ENCODE peak calls at places on chromosome 13, in four cellular contexts. One of them, this sample, is unnamed.

GRCh38 chr13:49303533-49304252 is 56.0 kb downstream of the CDADC1 start:
- DNase-seq in activated CD4-positive, alpha-beta T cell treated with anti-CD3 and anti-CD28 coated beads, Interleukin-2, amount 50 U/mL, for 48 hours: no peak
- DNase-seq in nephron progenitor cell: peak
- DNase-seq in adrenal gland: peak
- DNase-seq in this sample: no peak

GRCh38 chr13:101492251-101492910 is 39.9 kb downstream of the ITGBL1 start:
- DNase-seq in activated CD4-positive, alpha-beta T cell treated with anti-CD3 and anti-CD28 coated beads, Interleukin-2, amount 50 U/mL, for 48 hours: no peak
- DNase-seq in nephron progenitor cell: no peak
- DNase-seq in adrenal gland: no peak
- DNase-seq in this sample: no peak

GRCh38 chr13:93309886-93310520 is 83.4 kb downstream of the GPC6 start:
- DNase-seq in activated CD4-positive, alpha-beta T cell treated with anti-CD3 and anti-CD28 coated beads, Interleukin-2, amount 50 U/mL, for 48 hours: no peak
- DNase-seq in nephron progenitor cell: no peak
- DNase-seq in adrenal gland: no peak
- DNase-seq in this sample: no peak

GRCh38 chr13:77751513-77752456 is 54.3 kb downstream of the SLAIN1 start:
- DNase-seq in activated CD4-positive, alpha-beta T cell treated with anti-CD3 and anti-CD28 coated beads, Interleukin-2, amount 50 U/mL, for 48 hours: peak
- DNase-seq in nephron progenitor cell: peak
- DNase-seq in adrenal gland: peak
- DNase-seq in this sample: no peak

GRCh38 chr13:94309576-94309975 is 169.9 kb downstream of the DCT start:
- DNase-seq in activated CD4-positive, alpha-beta T cell treated with anti-CD3 and anti-CD28 coated beads, Interleukin-2, amount 50 U/mL, for 48 hours: no peak
- DNase-seq in nephron progenitor cell: no peak
- DNase-seq in adrenal gland: no peak
- DNase-seq in this sample: no peak

GRCh38 chr13:114068723-114069322 is 63.6 kb downstream of the RASA3 start:
- DNase-seq in activated CD4-positive, alpha-beta T cell treated with anti-CD3 and anti-CD28 coated beads, Interleukin-2, amount 50 U/mL, for 48 hours: no peak
- DNase-seq in nephron progenitor cell: peak
- DNase-seq in adrenal gland: peak
- DNase-seq in this sample: peak

GRCh38 chr13:52162279-52163101 is 3.1 kb upstream of the NEK3 start:
- DNase-seq in activated CD4-positive, alpha-beta T cell treated with anti-CD3 and anti-CD28 coated beads, Interleukin-2, amount 50 U/mL, for 48 hours: no peak
- DNase-seq in nephron progenitor cell: no peak
- DNase-seq in adrenal gland: no peak
- DNase-seq in this sample: no peak

GRCh38 chr13:113981201-113981605 is 7.3 kb upstream of the C13orf46 start:
- DNase-seq in activated CD4-positive, alpha-beta T cell treated with anti-CD3 and anti-CD28 coated beads, Interleukin-2, amount 50 U/mL, for 48 hours: no peak
- DNase-seq in nephron progenitor cell: no peak
- DNase-seq in adrenal gland: peak
- DNase-seq in this sample: no peak

GRCh38 chr13:51647067-51647466 is 62.8 kb downstream of the WDFY2 start:
- DNase-seq in activated CD4-positive, alpha-beta T cell treated with anti-CD3 and anti-CD28 coated beads, Interleukin-2, amount 50 U/mL, for 48 hours: no peak
- DNase-seq in nephron progenitor cell: no peak
- DNase-seq in adrenal gland: no peak
- DNase-seq in this sample: no peak

GRCh38 chr13:113658836-113659235 is 838 bp upstream of the ATP4B start:
- DNase-seq in activated CD4-positive, alpha-beta T cell treated with anti-CD3 and anti-CD28 coated beads, Interleukin-2, amount 50 U/mL, for 48 hours: no peak
- DNase-seq in nephron progenitor cell: no peak
- DNase-seq in adrenal gland: peak
- DNase-seq in this sample: peak

GRCh38 chr13:111065698-111066097 is 49.4 kb upstream of the ARHGEF7 start:
- DNase-seq in activated CD4-positive, alpha-beta T cell treated with anti-CD3 and anti-CD28 coated beads, Interleukin-2, amount 50 U/mL, for 48 hours: no peak
- DNase-seq in nephron progenitor cell: no peak
- DNase-seq in adrenal gland: no peak
- DNase-seq in this sample: no peak

GRCh38 chr13:80469841-80470378 is 129.0 kb upstream of the SPRY2 start:
- DNase-seq in activated CD4-positive, alpha-beta T cell treated with anti-CD3 and anti-CD28 coated beads, Interleukin-2, amount 50 U/mL, for 48 hours: no peak
- DNase-seq in nephron progenitor cell: no peak
- DNase-seq in adrenal gland: peak
- DNase-seq in this sample: no peak

GRCh38 chr13:37295573-37295972 is 190.1 kb upstream of the CSNK1A1L start:
- DNase-seq in activated CD4-positive, alpha-beta T cell treated with anti-CD3 and anti-CD28 coated beads, Interleukin-2, amount 50 U/mL, for 48 hours: no peak
- DNase-seq in nephron progenitor cell: no peak
- DNase-seq in adrenal gland: no peak
- DNase-seq in this sample: no peak

GRCh38 chr13:96958286-96958891 is 35.9 kb downstream of the OXGR1 start:
- DNase-seq in activated CD4-positive, alpha-beta T cell treated with anti-CD3 and anti-CD28 coated beads, Interleukin-2, amount 50 U/mL, for 48 hours: no peak
- DNase-seq in nephron progenitor cell: peak
- DNase-seq in adrenal gland: no peak
- DNase-seq in this sample: no peak

GRCh38 chr13:98856983-98857382 is 104.5 kb upstream of the SLC15A1 start:
- DNase-seq in activated CD4-positive, alpha-beta T cell treated with anti-CD3 and anti-CD28 coated beads, Interleukin-2, amount 50 U/mL, for 48 hours: no peak
- DNase-seq in nephron progenitor cell: no peak
- DNase-seq in adrenal gland: no peak
- DNase-seq in this sample: no peak

GRCh38 chr13:33606692-33607091 is 211.3 kb upstream of the RFC3 start:
- DNase-seq in activated CD4-positive, alpha-beta T cell treated with anti-CD3 and anti-CD28 coated beads, Interleukin-2, amount 50 U/mL, for 48 hours: no peak
- DNase-seq in nephron progenitor cell: no peak
- DNase-seq in adrenal gland: no peak
- DNase-seq in this sample: no peak

GRCh38 chr13:107867701-107868661 is 347.4 kb downstream of the LIG4 start:
- DNase-seq in activated CD4-positive, alpha-beta T cell treated with anti-CD3 and anti-CD28 coated beads, Interleukin-2, amount 50 U/mL, for 48 hours: no peak
- DNase-seq in nephron progenitor cell: peak
- DNase-seq in adrenal gland: no peak
- DNase-seq in this sample: no peak

GRCh38 chr13:81326913-81327312 is 986.0 kb upstream of the SPRY2 start:
- DNase-seq in activated CD4-positive, alpha-beta T cell treated with anti-CD3 and anti-CD28 coated beads, Interleukin-2, amount 50 U/mL, for 48 hours: no peak
- DNase-seq in nephron progenitor cell: no peak
- DNase-seq in adrenal gland: no peak
- DNase-seq in this sample: no peak

GRCh38 chr13:113767366-113767765 is 8.3 kb downstream of the TMEM255B start:
- DNase-seq in activated CD4-positive, alpha-beta T cell treated with anti-CD3 and anti-CD28 coated beads, Interleukin-2, amount 50 U/mL, for 48 hours: no peak
- DNase-seq in nephron progenitor cell: no peak
- DNase-seq in adrenal gland: no peak
- DNase-seq in this sample: no peak